ENCODE peak calls at places on chromosomes 11 and 22, in seven cellular contexts. P, F, A, H, U, Z and Q are unnamed samples.

GRCh38 chr11:7703785-7704184 is 2.5 kb downstream of the OVCH2 start:
- ATAC-seq in H (no peak), A (no peak), F (no peak), Z (no peak), U (peak), P (no peak), Q (no peak)

GRCh38 chr22:19936513-19936912 is 5.1 kb upstream of the COMT start:
- ATAC-seq in F (peak), H (no peak), U (no peak), Z (no peak), A (no peak), P (no peak), Q (no peak)

GRCh38 chr11:128291835-128292234 is 295.5 kb downstream of the ETS1 start:
- ATAC-seq in A (no peak), P (peak), U (no peak), F (no peak), Z (peak), H (no peak), Q (no peak)

GRCh38 chr22:25545117-25545516 is 19.4 kb upstream of the GRK3 start:
- ATAC-seq in P (no peak), U (no peak), F (no peak), H (no peak), Z (no peak), A (no peak), Q (no peak)

GRCh38 chr22:21659864-21660525 is 5.8 kb upstream of the PPIL2 start:
- ATAC-seq in F (no peak), A (no peak), P (no peak), Z (no peak), H (no peak), U (no peak), Q (no peak)

GRCh38 chr11:6012055-6012668 is 5.4 kb upstream of the OR56A4 start:
- ATAC-seq in P (no peak), A (peak), Z (peak), U (no peak), F (no peak), H (no peak), Q (no peak)

GRCh38 chr11:115541518-115541917 is 37.3 kb upstream of the CADM1 start:
- ATAC-seq in U (no peak), H (no peak), P (no peak), A (no peak), Z (no peak), F (no peak), Q (no peak)

GRCh38 chr11:130726234-130726559 is 190.1 kb downstream of the SNX19 start:
- ATAC-seq in H (peak), F (peak), Z (peak), P (no peak), A (peak), U (peak), Q (peak)

GRCh38 chr11:112113539-112114457 is 27.1 kb downstream of the SDHD start:
- ATAC-seq in H (peak), P (peak), F (peak), U (peak), Z (peak), A (peak), Q (no peak)

GRCh38 chr11:73338279-73338678 is 30.2 kb downstream of the ARHGEF17 start:
- ATAC-seq in A (no peak), F (no peak), U (no peak), P (no peak), H (no peak), Z (no peak), Q (peak)

GRCh38 chr22:22870577-22871398 is 16.8 kb upstream of the IGLL5 start:
- ATAC-seq in A (no peak), H (no peak), Z (no peak), F (no peak), P (no peak), U (no peak), Q (no peak)

GRCh38 chr11:96124155-96124554 is 200.2 kb upstream of the MTMR2 start:
- ATAC-seq in A (no peak), P (no peak), U (no peak), H (no peak), F (no peak), Z (no peak), Q (no peak)

GRCh38 chr11:129333873-129334272 is 41.8 kb upstream of the BARX2 start:
- ATAC-seq in P (no peak), A (no peak), U (no peak), H (no peak), F (no peak), Z (no peak), Q (no peak)

GRCh38 chr11:102115557-102115956 is 5.3 kb downstream of the YAP1 start:
- ATAC-seq in H (no peak), F (peak), A (peak), Z (no peak), U (no peak), P (no peak), Q (no peak)

GRCh38 chr11:123129920-123130319 is 65.1 kb downstream of the CLMP start:
- ATAC-seq in P (no peak), Z (no peak), H (no peak), A (no peak), U (no peak), F (no peak), Q (peak)

GRCh38 chr11:113841691-113842090 is 33.7 kb downstream of the USP28 start:
- ATAC-seq in A (no peak), F (no peak), H (peak), P (no peak), Z (no peak), U (no peak), Q (no peak)

GRCh38 chr11:126111458-126112116 is 48.9 kb upstream of the CDON start:
- ATAC-seq in H (no peak), F (no peak), P (no peak), U (peak), A (no peak), Z (no peak), Q (no peak)

GRCh38 chr11:121163658-121164308 is 62.7 kb downstream of the TECTA start:
- ATAC-seq in U (no peak), Z (no peak), A (no peak), H (no peak), P (no peak), F (no peak), Q (no peak)

GRCh38 chr11:60482361-60482760 is 10.2 kb upstream of the MS4A12 start:
- ATAC-seq in U (no peak), F (peak), P (no peak), Z (peak), H (no peak), A (peak), Q (no peak)

GRCh38 chr11:88447285-88447684 is 109.7 kb upstream of the CTSC start:
- ATAC-seq in A (no peak), F (no peak), P (no peak), H (no peak), Z (no peak), U (no peak), Q (no peak)

GRCh38 chr11:114081641-114082414 is 22.3 kb downstream of the ZBTB16 start:
- ATAC-seq in U (peak), F (peak), A (no peak), P (no peak), Z (peak), H (peak), Q (no peak)

GRCh38 chr11:2580061-2580421 is 119.8 kb downstream of the KCNQ1OT1 start:
- ATAC-seq in A (no peak), P (no peak), H (no peak), Z (no peak), F (no peak), U (peak), Q (no peak)

GRCh38 chr11:119339581-119340334 is 925 bp downstream of the C1QTNF5 start:
- ATAC-seq in A (peak), H (peak), U (peak), Z (peak), F (peak), P (no peak), Q (peak)

GRCh38 chr22:36578619-36579018 is 49.7 kb upstream of the EIF3D start:
- ATAC-seq in Z (no peak), F (no peak), P (no peak), H (no peak), A (no peak), U (no peak), Q (no peak)

GRCh38 chr22:17741866-17742527 is 32.3 kb downstream of the BID start:
- ATAC-seq in P (no peak), U (no peak), H (peak), F (no peak), Z (no peak), A (no peak), Q (no peak)

GRCh38 chr11:118295834-118296454 is 8.6 kb upstream of the CD3E start:
- ATAC-seq in U (no peak), A (peak), H (peak), Z (peak), P (peak), F (peak), Q (no peak)

GRCh38 chr22:29315286-29316195 is at the start of gene RASL10A:
- ATAC-seq in Z (no peak), F (no peak), U (no peak), A (no peak), P (no peak), H (peak), Q (no peak)

GRCh38 chr11:65546217-65546958 is 11.8 kb downstream of the LTBP3 start:
- ATAC-seq in Z (peak), F (peak), H (peak), U (peak), A (peak), P (peak), Q (peak)

GRCh38 chr11:86500500-86501170 is 125.9 kb downstream of the CCDC81 start:
- ATAC-seq in Z (no peak), P (no peak), U (no peak), H (no peak), F (no peak), A (no peak), Q (no peak)

GRCh38 chr11:129440028-129440630 is 64.5 kb downstream of the BARX2 start:
- ATAC-seq in A (peak), F (peak), U (no peak), Z (no peak), H (no peak), P (no peak), Q (no peak)

GRCh38 chr11:92759571-92760214 is 209.8 kb upstream of the MTNR1B start:
- ATAC-seq in H (no peak), P (no peak), Z (no peak), F (no peak), U (no peak), A (no peak), Q (no peak)

GRCh38 chr11:127117231-127117671 is 116.7 kb upstream of the KIRREL3 start:
- ATAC-seq in U (no peak), A (no peak), P (no peak), Z (no peak), F (no peak), H (no peak), Q (no peak)

GRCh38 chr11:407651-408080 is 7.1 kb downstream of the SIGIRR start:
- ATAC-seq in Z (peak), H (peak), F (no peak), A (no peak), U (no peak), P (no peak), Q (no peak)

GRCh38 chr22:37529652-37530345 is 10.6 kb upstream of the CARD10 start:
- ATAC-seq in H (no peak), Z (no peak), P (no peak), U (no peak), F (no peak), A (no peak), Q (no peak)

GRCh38 chr11:83726316-83726715 is 440.1 kb upstream of the CCDC90B start:
- ATAC-seq in Z (no peak), U (no peak), F (no peak), H (no peak), A (no peak), P (no peak), Q (no peak)

GRCh38 chr22:50701076-50701419 is 28.4 kb downstream of the SHANK3 start:
- ATAC-seq in P (no peak), H (no peak), Z (no peak), F (no peak), U (no peak), A (no peak), Q (no peak)

GRCh38 chr22:49790912-49791311 is 36.8 kb downstream of the BRD1 start:
- ATAC-seq in U (peak), P (no peak), A (no peak), H (peak), F (no peak), Z (peak), Q (no peak)

GRCh38 chr22:48670747-48671146 is 1156.9 kb downstream of the BRD1 start:
- ATAC-seq in A (no peak), Z (no peak), U (no peak), H (no peak), F (no peak), P (no peak), Q (no peak)

GRCh38 chr11:12182650-12183511 is 72.5 kb downstream of the MICAL2 start:
- ATAC-seq in P (no peak), U (peak), A (peak), Z (peak), H (peak), F (peak), Q (peak)

GRCh38 chr11:92589512-92589911 is 364.9 kb downstream of the FAT3 start:
- ATAC-seq in Z (no peak), F (no peak), H (no peak), U (no peak), A (no peak), P (no peak), Q (no peak)

GRCh38 chr22:30572840-30573593 is 1.4 kb downstream of the GAL3ST1 start:
- ATAC-seq in U (no peak), P (no peak), A (peak), H (peak), Z (peak), F (peak), Q (no peak)

GRCh38 chr22:30572210-30572609 is 2.3 kb downstream of the GAL3ST1 start:
- ATAC-seq in Z (no peak), H (no peak), P (no peak), U (no peak), A (no peak), F (no peak), Q (no peak)

GRCh38 chr22:30574095-30574981 is at the start of gene GAL3ST1:
- ATAC-seq in P (no peak), A (peak), F (peak), H (peak), Z (no peak), U (peak), Q (no peak)

GRCh38 chr22:30575011-30575671 is 676 bp upstream of the GAL3ST1 start:
- ATAC-seq in F (no peak), A (peak), H (peak), U (peak), Z (peak), P (peak), Q (peak)

GRCh38 chr22:30573594-30574094 is 821 bp downstream of the GAL3ST1 start:
- ATAC-seq in H (peak), F (peak), U (no peak), A (peak), P (no peak), Z (no peak), Q (no peak)
- H3K4me3 ChIP-seq in H (no peak), F (no peak), U (no peak), A (peak), P (no peak), Z (peak), Q (peak)

GRCh38 chr11:116731097-116731761 is 41.6 kb downstream of the BUD13 start:
- ATAC-seq in U (peak), H (peak), P (no peak), A (no peak), F (no peak), Z (no peak), Q (peak)

GRCh38 chr11:116730241-116730561 is 42.6 kb downstream of the BUD13 start:
- ATAC-seq in P (no peak), U (no peak), H (no peak), Z (no peak), A (no peak), F (no peak), Q (no peak)

GRCh38 chr11:116731821-116732739 is 40.7 kb downstream of the BUD13 start:
- ATAC-seq in A (no peak), U (no peak), H (peak), P (no peak), F (peak), Z (no peak), Q (peak)

GRCh38 chr11:116729501-116730240 is 43.1 kb downstream of the BUD13 start:
- ATAC-seq in A (no peak), H (no peak), U (no peak), P (no peak), F (no peak), Z (no peak), Q (no peak)

GRCh38 chr11:116730568-116730967 is 42.2 kb downstream of the BUD13 start:
- ATAC-seq in F (no peak), Z (no peak), P (no peak), H (no peak), A (no peak), U (peak), Q (no peak)
- H3K4me3 ChIP-seq in F (no peak), Z (no peak), P (no peak), H (peak), A (no peak), U (no peak), Q (no peak)

GRCh38 chr11:67375320-67376021 is 2.1 kb upstream of the CLCF1 start:
- ATAC-seq in F (no peak), H (no peak), A (no peak), Z (no peak), U (no peak), P (no peak), Q (no peak)
- H3K4me3 ChIP-seq in F (no peak), H (no peak), A (no peak), Z (no peak), U (no peak), P (no peak), Q (no peak)

GRCh38 chr11:64409278-64409677 is 50.3 kb downstream of the RPS6KA4 start:
- ATAC-seq in H (no peak), A (no peak), P (no peak), Z (no peak), U (no peak), F (no peak), Q (no peak)
- H3K4me3 ChIP-seq in H (no peak), A (no peak), P (no peak), Z (no peak), U (no peak), F (no peak), Q (no peak)

DNA sequence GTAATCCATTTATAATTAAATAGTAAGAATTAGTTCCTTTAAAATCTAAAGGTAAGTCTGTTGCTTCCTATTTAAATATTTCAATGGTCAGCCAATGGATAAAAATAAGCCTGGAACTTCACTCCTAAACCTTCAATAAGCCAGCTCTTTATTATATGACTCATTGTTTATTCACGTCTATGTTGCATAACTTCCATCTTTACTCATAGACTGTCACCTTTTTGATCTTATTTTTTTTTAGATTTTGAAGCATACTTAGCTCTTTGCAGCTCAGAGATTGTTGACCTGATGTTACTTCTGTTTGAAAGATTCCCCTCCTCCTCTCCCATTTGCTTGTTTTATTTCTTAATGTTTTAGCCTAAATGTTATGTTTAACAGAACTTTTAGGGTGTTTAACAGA is 1571.2 kb upstream of the RAG2 start:
- ATAC-seq in F (peak), H (no peak), Z (peak), A (peak), P (no peak), U (peak), Q (peak)
- H3K4me3 ChIP-seq in F (no peak), H (no peak), Z (no peak), A (no peak), P (no peak), U (no peak), Q (no peak)

DNA sequence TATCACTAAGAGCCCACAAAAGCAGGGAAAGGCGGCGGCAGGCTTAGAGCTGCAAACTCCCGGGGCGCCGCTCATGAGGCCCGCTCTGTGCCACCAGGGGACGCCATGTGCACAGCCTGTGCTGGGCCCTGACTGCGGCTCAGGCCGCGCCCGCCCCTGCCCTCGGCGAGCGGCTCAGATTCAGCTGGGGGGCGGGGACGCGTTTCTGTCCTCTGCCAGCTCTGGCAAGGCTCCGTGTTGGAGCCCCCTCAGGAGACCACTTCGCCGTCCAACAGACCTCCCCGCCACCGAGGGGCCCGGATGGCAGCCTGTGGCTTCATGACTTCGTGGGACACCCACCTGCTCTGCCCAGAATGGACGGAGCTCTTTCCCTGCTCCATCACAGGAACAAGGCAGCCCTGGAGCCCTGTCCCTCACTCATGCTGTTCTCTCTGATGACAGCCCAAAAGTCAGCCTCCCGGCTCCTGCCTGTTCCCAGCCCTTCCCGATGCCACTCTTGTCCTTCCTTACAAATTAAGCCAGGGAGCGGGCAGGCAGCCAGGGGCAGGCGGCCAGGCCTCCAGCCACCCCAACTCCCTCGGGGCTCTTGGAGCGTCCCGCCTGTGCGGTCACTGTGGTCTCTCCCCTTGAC is 69.1 kb downstream of the NAT10 start:
- ATAC-seq in Z (peak), U (peak), A (peak), P (peak), H (peak), F (peak), Q (peak)
- H3K4me3 ChIP-seq in Z (peak), U (no peak), A (peak), P (no peak), H (peak), F (peak), Q (no peak)